ENCODE peak calls at places on chromosomes 5 and 9, in four cellular contexts. Z, Y, X and U are unnamed samples.

GRCh38 chr5:128965011-128965637 is at the start of gene SLC27A6:
- DNase-seq in X (peak), Y (peak), Z (peak), U (no peak)

GRCh38 chr9:115362101-115362500 is 244.1 kb upstream of the TNC start:
- DNase-seq in X (no peak), Y (no peak), Z (no peak), U (no peak)

GRCh38 chr9:116233160-116233530 is 79.6 kb downstream of the PAPPA start:
- DNase-seq in Z (no peak), Y (no peak), X (no peak), U (no peak)

GRCh38 chr9:89182369-89182768 is 3.8 kb upstream of the SHC3 start:
- DNase-seq in Y (no peak), X (no peak), Z (no peak), U (no peak)

GRCh38 chr5:181053760-181054122 is 13.7 kb downstream of the BTNL9 start:
- DNase-seq in X (no peak), Z (peak), Y (no peak), U (no peak)

GRCh38 chr5:65858316-65858715 is 68.1 kb upstream of the ERBIN start:
- DNase-seq in Z (no peak), X (no peak), Y (no peak), U (no peak)

GRCh38 chr5:54643679-54644078 is 126.1 kb downstream of the SNX18 start:
- DNase-seq in X (no peak), Z (no peak), Y (no peak), U (no peak)

GRCh38 chr5:39016587-39017275 is 57.5 kb downstream of the RICTOR start:
- DNase-seq in X (no peak), Z (no peak), Y (no peak), U (no peak)

GRCh38 chr9:4196886-4197285 is 103.0 kb downstream of the GLIS3 start:
- DNase-seq in Y (no peak), X (no peak), Z (no peak), U (no peak)

GRCh38 chr5:31854625-31855526 is 215.9 kb downstream of the PDZD2 start:
- DNase-seq in X (no peak), Z (peak), Y (peak), U (no peak)

GRCh38 chr5:42993516-42994284 is 46.4 kb downstream of the ANXA2R start:
- DNase-seq in Y (no peak), Z (no peak), X (no peak), U (no peak)

GRCh38 chr5:45779874-45780671 is 83.9 kb upstream of the HCN1 start:
- DNase-seq in Y (no peak), Z (no peak), X (no peak), U (no peak)

GRCh38 chr5:9924614-9925013 is 294.5 kb upstream of the TAS2R1 start:
- DNase-seq in Z (no peak), X (no peak), Y (peak), U (no peak)

DNA sequence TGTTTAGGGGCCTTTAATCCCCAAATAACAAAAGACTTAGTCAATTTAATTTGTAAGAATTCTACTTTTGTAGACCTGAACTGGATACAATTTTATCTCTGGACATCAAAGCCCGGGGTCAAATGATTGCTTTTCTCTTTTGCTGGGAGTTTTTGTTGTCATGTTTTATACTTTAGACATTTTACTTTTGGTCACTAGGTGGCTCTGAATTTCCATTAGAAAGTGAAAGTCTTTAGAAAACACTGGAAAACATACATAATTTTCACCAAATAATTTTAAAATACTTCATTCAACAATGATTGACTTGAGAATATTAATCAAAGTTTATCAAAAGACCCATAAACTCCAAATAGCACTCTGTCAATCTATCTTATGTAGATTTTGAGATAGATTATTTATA is 2.8 kb upstream of the PCA3 start:
- DNase-seq in Y (peak), Z (no peak), X (peak), U (no peak)
- TF ChIP-seq NR3C1 in Y (no peak), Z (no peak), X (no peak), U (no peak)

GRCh38 chr5:76145945-76146344 is 62.8 kb downstream of the SV2C start:
- DNase-seq in Y (peak), X (peak), Z (peak), U (peak)
- TF ChIP-seq NR3C1 in Y (no peak), X (no peak), Z (no peak), U (no peak)

GRCh38 chr9:15211160-15211993 is 95.6 kb downstream of the TTC39B start:
- DNase-seq in Y (peak), X (peak), Z (peak), U (peak)
- TF ChIP-seq NR3C1 in Y (no peak), X (no peak), Z (no peak), U (no peak)

GRCh38 chr9:33147770-33148169 is 19.4 kb downstream of the B4GALT1 start:
- DNase-seq in Y (no peak), Z (no peak), X (no peak), U (no peak)
- TF ChIP-seq NR3C1 in Y (no peak), Z (no peak), X (no peak), U (no peak)

GRCh38 chr5:55816342-55816741 is 34.8 kb upstream of the IL31RA start:
- DNase-seq in X (no peak), Z (no peak), Y (peak), U (no peak)
- TF ChIP-seq NR3C1 in X (no peak), Z (no peak), Y (no peak), U (no peak)